ENCODE peak calls at places on chromosome 18, in seven cellular contexts. One of them, this sample, is unnamed.

GRCh38 chr18:48838921-48839818 is 111.6 kb downstream of the SMAD7 start:
- DNase-seq in progenitor cell of endocrine pancreas: no peak
- DNase-seq in AG10803: peak; percentile 82
- DNase-seq in psoas muscle: peak; percentile 44
- DNase-seq in fibroblast of the aortic adventitia: peak; percentile 70
- DNase-seq in A549: peak; percentile 45
- DNase-seq in uterus: no peak
- DNase-seq in this sample: no peak

GRCh38 chr18:25168011-25168410 is 184.0 kb downstream of the ZNF521 start:
- DNase-seq in progenitor cell of endocrine pancreas: no peak
- DNase-seq in AG10803: no peak
- DNase-seq in psoas muscle: no peak
- DNase-seq in fibroblast of the aortic adventitia: no peak
- DNase-seq in A549: no peak
- DNase-seq in uterus: no peak
- DNase-seq in this sample: peak; percentile 61

GRCh38 chr18:50870138-50870845 is 8.6 kb upstream of the ME2 start:
- DNase-seq in progenitor cell of endocrine pancreas: no peak
- DNase-seq in AG10803: peak; percentile 54
- DNase-seq in psoas muscle: no peak
- DNase-seq in fibroblast of the aortic adventitia: peak; percentile 43
- DNase-seq in A549: no peak
- DNase-seq in uterus: no peak
- DNase-seq in this sample: no peak

GRCh38 chr18:50161806-50162205 is 33.1 kb downstream of the MYO5B start:
- DNase-seq in progenitor cell of endocrine pancreas: no peak
- DNase-seq in AG10803: no peak
- DNase-seq in psoas muscle: no peak
- DNase-seq in fibroblast of the aortic adventitia: peak; percentile 5
- DNase-seq in A549: no peak
- DNase-seq in uterus: no peak
- DNase-seq in this sample: no peak

GRCh38 chr18:26301681-26302080 is 75.4 kb downstream of the TAF4B start:
- DNase-seq in progenitor cell of endocrine pancreas: no peak
- DNase-seq in AG10803: peak; percentile 65
- DNase-seq in psoas muscle: no peak
- DNase-seq in fibroblast of the aortic adventitia: peak; percentile 35
- DNase-seq in A549: no peak
- DNase-seq in uterus: no peak
- DNase-seq in this sample: no peak

GRCh38 chr18:28834889-28835288 is 658.0 kb upstream of the CDH2 start:
- DNase-seq in progenitor cell of endocrine pancreas: no peak
- DNase-seq in AG10803: peak; percentile 83
- DNase-seq in psoas muscle: no peak
- DNase-seq in fibroblast of the aortic adventitia: peak; percentile 77
- DNase-seq in A549: peak; percentile 8
- DNase-seq in uterus: no peak
- DNase-seq in this sample: no peak

GRCh38 chr18:22314406-22314805 is 103.3 kb downstream of the CTAGE1 start:
- DNase-seq in progenitor cell of endocrine pancreas: no peak
- DNase-seq in AG10803: peak; percentile 91
- DNase-seq in psoas muscle: no peak
- DNase-seq in fibroblast of the aortic adventitia: peak; percentile 96
- DNase-seq in A549: no peak
- DNase-seq in uterus: peak; percentile 79
- DNase-seq in this sample: no peak

GRCh38 chr18:7678801-7679200 is 111.7 kb downstream of the PTPRM start:
- DNase-seq in progenitor cell of endocrine pancreas: no peak
- DNase-seq in AG10803: no peak
- DNase-seq in psoas muscle: no peak
- DNase-seq in fibroblast of the aortic adventitia: no peak
- DNase-seq in A549: no peak
- DNase-seq in uterus: no peak
- DNase-seq in this sample: no peak

GRCh38 chr18:23575309-23575651 is 11.0 kb downstream of the NPC1 start:
- DNase-seq in progenitor cell of endocrine pancreas: no peak
- DNase-seq in AG10803: no peak
- DNase-seq in psoas muscle: no peak
- DNase-seq in fibroblast of the aortic adventitia: no peak
- DNase-seq in A549: no peak
- DNase-seq in uterus: no peak
- DNase-seq in this sample: no peak

GRCh38 chr18:11995445-11996189 is 14.3 kb downstream of the IMPA2 start:
- DNase-seq in progenitor cell of endocrine pancreas: no peak
- DNase-seq in AG10803: peak; percentile 73
- DNase-seq in psoas muscle: peak; percentile 87
- DNase-seq in fibroblast of the aortic adventitia: peak; percentile 83
- DNase-seq in A549: peak; percentile 63
- DNase-seq in uterus: peak; percentile 68
- DNase-seq in this sample: peak; percentile 81

GRCh38 chr18:46650681-46651080 is 6.3 kb downstream of the LOXHD1 start:
- DNase-seq in progenitor cell of endocrine pancreas: no peak
- DNase-seq in AG10803: no peak
- DNase-seq in psoas muscle: no peak
- DNase-seq in fibroblast of the aortic adventitia: no peak
- DNase-seq in A549: no peak
- DNase-seq in uterus: no peak
- DNase-seq in this sample: no peak

GRCh38 chr18:6249110-6249680 is 165.5 kb downstream of the L3MBTL4 start:
- DNase-seq in progenitor cell of endocrine pancreas: no peak
- DNase-seq in AG10803: no peak
- DNase-seq in psoas muscle: no peak
- DNase-seq in fibroblast of the aortic adventitia: no peak
- DNase-seq in A549: no peak
- DNase-seq in uterus: no peak
- DNase-seq in this sample: no peak

GRCh38 chr18:70334728-70335329 is 46.0 kb downstream of the SOCS6 start:
- DNase-seq in progenitor cell of endocrine pancreas: no peak
- DNase-seq in AG10803: peak; percentile 12
- DNase-seq in psoas muscle: no peak
- DNase-seq in fibroblast of the aortic adventitia: peak; percentile 27
- DNase-seq in A549: no peak
- DNase-seq in uterus: no peak
- DNase-seq in this sample: no peak

GRCh38 chr18:75282746-75283145 is 72.1 kb downstream of the TSHZ1 start:
- DNase-seq in progenitor cell of endocrine pancreas: no peak
- DNase-seq in AG10803: no peak
- DNase-seq in psoas muscle: no peak
- DNase-seq in fibroblast of the aortic adventitia: no peak
- DNase-seq in A549: no peak
- DNase-seq in uterus: no peak
- DNase-seq in this sample: no peak

GRCh38 chr18:34159691-34160185 is 65.0 kb downstream of the NOL4 start:
- DNase-seq in progenitor cell of endocrine pancreas: no peak
- DNase-seq in AG10803: no peak
- DNase-seq in psoas muscle: no peak
- DNase-seq in fibroblast of the aortic adventitia: no peak
- DNase-seq in A549: no peak
- DNase-seq in uterus: no peak
- DNase-seq in this sample: peak; percentile 22

GRCh38 chr18:53689886-53690285 is 534.6 kb downstream of the MBD2 start:
- DNase-seq in progenitor cell of endocrine pancreas: no peak
- DNase-seq in AG10803: no peak
- DNase-seq in psoas muscle: no peak
- DNase-seq in fibroblast of the aortic adventitia: no peak
- DNase-seq in A549: no peak
- DNase-seq in uterus: no peak
- DNase-seq in this sample: no peak

GRCh38 chr18:5964108-5964507 is 68.8 kb upstream of the TMEM200C start:
- DNase-seq in progenitor cell of endocrine pancreas: no peak
- DNase-seq in AG10803: no peak
- DNase-seq in psoas muscle: no peak
- DNase-seq in fibroblast of the aortic adventitia: no peak
- DNase-seq in A549: no peak
- DNase-seq in uterus: no peak
- DNase-seq in this sample: no peak

GRCh38 chr18:12321331-12321730 is 13.3 kb downstream of the TUBB6 start:
- DNase-seq in progenitor cell of endocrine pancreas: no peak
- DNase-seq in AG10803: no peak
- DNase-seq in psoas muscle: no peak
- DNase-seq in fibroblast of the aortic adventitia: no peak
- DNase-seq in A549: no peak
- DNase-seq in uterus: no peak
- DNase-seq in this sample: no peak

GRCh38 chr18:56841836-56842235 is 190.7 kb downstream of the WDR7 start:
- DNase-seq in progenitor cell of endocrine pancreas: no peak
- DNase-seq in AG10803: no peak
- DNase-seq in psoas muscle: no peak
- DNase-seq in fibroblast of the aortic adventitia: no peak
- DNase-seq in A549: no peak
- DNase-seq in uterus: no peak
- DNase-seq in this sample: no peak

GRCh38 chr18:8443505-8443904 is 165.7 kb upstream of the RAB12 start:
- DNase-seq in progenitor cell of endocrine pancreas: no peak
- DNase-seq in AG10803: no peak
- DNase-seq in psoas muscle: no peak
- DNase-seq in fibroblast of the aortic adventitia: peak; percentile 28
- DNase-seq in A549: no peak
- DNase-seq in uterus: no peak
- DNase-seq in this sample: no peak

GRCh38 chr18:67932261-67932660 is 415.7 kb upstream of the DSEL start:
- DNase-seq in progenitor cell of endocrine pancreas: no peak
- DNase-seq in AG10803: peak; percentile 18
- DNase-seq in psoas muscle: no peak
- DNase-seq in fibroblast of the aortic adventitia: no peak
- DNase-seq in A549: no peak
- DNase-seq in uterus: no peak
- DNase-seq in this sample: no peak

GRCh38 chr18:48806551-48807261 is 144.1 kb downstream of the SMAD7 start:
- DNase-seq in progenitor cell of endocrine pancreas: no peak
- DNase-seq in AG10803: peak; percentile 74
- DNase-seq in psoas muscle: peak; percentile 55
- DNase-seq in fibroblast of the aortic adventitia: peak; percentile 54
- DNase-seq in A549: no peak
- DNase-seq in uterus: peak; percentile 23
- DNase-seq in this sample: peak; percentile 2

GRCh38 chr18:23689031-23689615 is at the start of gene LAMA3:
- DNase-seq in progenitor cell of endocrine pancreas: peak; percentile 46
- DNase-seq in AG10803: peak; percentile 27
- DNase-seq in psoas muscle: peak; percentile 56
- DNase-seq in fibroblast of the aortic adventitia: peak; percentile 31
- DNase-seq in A549: peak; percentile 46
- DNase-seq in uterus: peak; percentile 74
- DNase-seq in this sample: no peak

GRCh38 chr18:79814373-79814772 is 16.6 kb downstream of the KCNG2 start:
- DNase-seq in progenitor cell of endocrine pancreas: no peak
- DNase-seq in AG10803: no peak
- DNase-seq in psoas muscle: no peak
- DNase-seq in fibroblast of the aortic adventitia: no peak
- DNase-seq in A549: no peak
- DNase-seq in uterus: no peak
- DNase-seq in this sample: no peak

GRCh38 chr18:74784791-74785190 is 187.1 kb downstream of the ZNF407 start:
- DNase-seq in progenitor cell of endocrine pancreas: no peak
- DNase-seq in AG10803: no peak
- DNase-seq in psoas muscle: no peak
- DNase-seq in fibroblast of the aortic adventitia: no peak
- DNase-seq in A549: no peak
- DNase-seq in uterus: no peak
- DNase-seq in this sample: no peak

GRCh38 chr18:63344263-63344662 is 22.7 kb downstream of the KDSR start:
- DNase-seq in progenitor cell of endocrine pancreas: no peak
- DNase-seq in AG10803: no peak
- DNase-seq in psoas muscle: no peak
- DNase-seq in fibroblast of the aortic adventitia: no peak
- DNase-seq in A549: no peak
- DNase-seq in uterus: no peak
- DNase-seq in this sample: no peak

GRCh38 chr18:63346471-63347183 is 20.4 kb downstream of the KDSR start:
- DNase-seq in progenitor cell of endocrine pancreas: no peak
- DNase-seq in AG10803: peak; percentile 8
- DNase-seq in psoas muscle: no peak
- DNase-seq in fibroblast of the aortic adventitia: no peak
- DNase-seq in A549: no peak
- DNase-seq in uterus: no peak
- DNase-seq in this sample: no peak

GRCh38 chr18:63344918-63345317 is 22.1 kb downstream of the KDSR start:
- DNase-seq in progenitor cell of endocrine pancreas: no peak
- DNase-seq in AG10803: no peak
- DNase-seq in psoas muscle: no peak
- DNase-seq in fibroblast of the aortic adventitia: no peak
- DNase-seq in A549: no peak
- DNase-seq in uterus: no peak
- DNase-seq in this sample: no peak

GRCh38 chr18:63348508-63349136 is 18.4 kb downstream of the KDSR start:
- DNase-seq in progenitor cell of endocrine pancreas: no peak
- DNase-seq in AG10803: no peak
- DNase-seq in psoas muscle: no peak
- DNase-seq in fibroblast of the aortic adventitia: no peak
- DNase-seq in A549: no peak
- DNase-seq in uterus: no peak
- DNase-seq in this sample: no peak

GRCh38 chr18:63346031-63346430 is 21.0 kb downstream of the KDSR start:
- DNase-seq in progenitor cell of endocrine pancreas: no peak
- DNase-seq in AG10803: peak; percentile 52
- DNase-seq in psoas muscle: peak; percentile 64
- DNase-seq in fibroblast of the aortic adventitia: no peak
- DNase-seq in A549: no peak
- DNase-seq in uterus: peak; percentile 36
- DNase-seq in this sample: no peak
- TF ChIP-seq CTCF in progenitor cell of endocrine pancreas: no peak
- TF ChIP-seq CTCF in AG10803: no peak
- TF ChIP-seq CTCF in psoas muscle: no peak
- TF ChIP-seq CTCF in fibroblast of the aortic adventitia: no peak
- TF ChIP-seq CTCF in A549: no peak
- TF ChIP-seq CTCF in uterus: no peak
- TF ChIP-seq CTCF in this sample: no peak

DNA sequence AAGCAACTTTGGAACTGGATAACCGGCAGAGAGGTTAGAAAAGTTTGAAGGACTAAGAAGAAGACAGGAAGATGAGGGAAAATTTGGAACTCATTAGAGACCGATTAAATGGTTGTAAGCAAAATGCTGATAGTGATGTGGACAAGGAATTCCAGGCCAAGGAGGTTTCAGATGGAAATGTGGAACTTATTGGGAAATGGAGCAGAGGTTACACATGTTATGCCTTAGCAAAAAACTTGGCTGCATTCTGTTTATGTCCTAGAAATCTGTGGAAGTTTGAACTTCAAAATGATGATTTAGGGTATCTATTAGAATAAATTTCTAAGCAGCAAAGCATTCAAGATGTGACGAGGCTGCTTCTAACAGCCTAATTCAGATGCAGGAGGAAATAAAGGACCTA is 675.1 kb upstream of the SYT4 start:
- DNase-seq in progenitor cell of endocrine pancreas: no peak
- DNase-seq in AG10803: peak; percentile 2
- DNase-seq in psoas muscle: no peak
- DNase-seq in fibroblast of the aortic adventitia: no peak
- DNase-seq in A549: no peak
- DNase-seq in uterus: no peak
- DNase-seq in this sample: no peak
- TF ChIP-seq CTCF in progenitor cell of endocrine pancreas: no peak
- TF ChIP-seq CTCF in AG10803: no peak
- TF ChIP-seq CTCF in psoas muscle: no peak
- TF ChIP-seq CTCF in fibroblast of the aortic adventitia: no peak
- TF ChIP-seq CTCF in A549: no peak
- TF ChIP-seq CTCF in uterus: no peak
- TF ChIP-seq CTCF in this sample: no peak

GRCh38 chr18:76397631-76398030 is 97.4 kb downstream of the ZNF516 start:
- DNase-seq in progenitor cell of endocrine pancreas: no peak
- DNase-seq in AG10803: no peak
- DNase-seq in psoas muscle: no peak
- DNase-seq in fibroblast of the aortic adventitia: no peak
- DNase-seq in A549: no peak
- DNase-seq in uterus: no peak
- DNase-seq in this sample: no peak
- TF ChIP-seq CTCF in progenitor cell of endocrine pancreas: no peak
- TF ChIP-seq CTCF in AG10803: no peak
- TF ChIP-seq CTCF in psoas muscle: no peak
- TF ChIP-seq CTCF in fibroblast of the aortic adventitia: no peak
- TF ChIP-seq CTCF in A549: no peak
- TF ChIP-seq CTCF in uterus: no peak
- TF ChIP-seq CTCF in this sample: no peak

GRCh38 chr18:58402247-58402646 is 226.6 kb downstream of the ALPK2 start:
- DNase-seq in progenitor cell of endocrine pancreas: no peak
- DNase-seq in AG10803: no peak
- DNase-seq in psoas muscle: no peak
- DNase-seq in fibroblast of the aortic adventitia: peak; percentile 17
- DNase-seq in A549: no peak
- DNase-seq in uterus: no peak
- DNase-seq in this sample: no peak
- TF ChIP-seq CTCF in progenitor cell of endocrine pancreas: no peak
- TF ChIP-seq CTCF in AG10803: no peak
- TF ChIP-seq CTCF in psoas muscle: no peak
- TF ChIP-seq CTCF in fibroblast of the aortic adventitia: no peak
- TF ChIP-seq CTCF in A549: no peak
- TF ChIP-seq CTCF in uterus: no peak
- TF ChIP-seq CTCF in this sample: no peak